ENCODE peak calls at places on chromosome 22, in eight cellular contexts. I is lower leg skin, B is epithelial cell of proximal tubule, E is uterus, C is adrenal gland, T is cardiac fibroblast, L is PC-9, A is progenitor cell of endocrine pancreas. D is an unnamed sample.

GRCh38 chr22:29503811-29504372 is 23.9 kb downstream of the NEFH start:
- DNase-seq in I (peak), B (peak), E (peak), C (peak), T (peak), L (no peak), A (no peak), D (no peak)

GRCh38 chr22:43860831-43861230 is 1.5 kb downstream of the SULT4A1 start:
- DNase-seq in I (no peak), B (no peak), E (no peak), C (no peak), T (no peak), L (no peak), A (no peak), D (no peak)

GRCh38 chr22:44667276-44667675 is 34.7 kb upstream of the PRR5 start:
- DNase-seq in I (no peak), B (no peak), E (no peak), C (no peak), T (no peak), L (no peak), A (no peak), D (no peak)

GRCh38 chr22:49588739-49589138 is 238.9 kb downstream of the BRD1 start:
- DNase-seq in I (no peak), B (no peak), E (no peak), C (no peak), T (no peak), L (no peak), A (no peak), D (no peak)

GRCh38 chr22:43743131-43743530 is 69.0 kb downstream of the EFCAB6 start:
- DNase-seq in I (no peak), B (no peak), E (no peak), C (no peak), T (no peak), L (no peak), A (no peak), D (no peak)

GRCh38 chr22:17569971-17570511 is 6.7 kb downstream of the SLC25A18 start:
- DNase-seq in I (no peak), B (no peak), E (peak), C (peak), T (peak), L (no peak), A (no peak), D (no peak)

GRCh38 chr22:38788417-38788816 is 5.5 kb downstream of the DNAL4 start:
- DNase-seq in I (peak), B (peak), E (peak), C (peak), T (peak), L (no peak), A (no peak), D (no peak)

GRCh38 chr22:22942511-22943329 is 55.1 kb downstream of the IGLL5 start:
- DNase-seq in I (no peak), B (no peak), E (no peak), C (peak), T (peak), L (peak), A (peak), D (peak)

GRCh38 chr22:23225724-23226496 is 45.6 kb downstream of the BCR start:
- DNase-seq in I (peak), B (no peak), E (peak), C (no peak), T (peak), L (peak), A (no peak), D (no peak)

GRCh38 chr22:22397875-22398524 is 110.5 kb downstream of the ZNF280B start:
- DNase-seq in I (no peak), B (no peak), E (no peak), C (no peak), T (no peak), L (no peak), A (no peak), D (no peak)

DNA sequence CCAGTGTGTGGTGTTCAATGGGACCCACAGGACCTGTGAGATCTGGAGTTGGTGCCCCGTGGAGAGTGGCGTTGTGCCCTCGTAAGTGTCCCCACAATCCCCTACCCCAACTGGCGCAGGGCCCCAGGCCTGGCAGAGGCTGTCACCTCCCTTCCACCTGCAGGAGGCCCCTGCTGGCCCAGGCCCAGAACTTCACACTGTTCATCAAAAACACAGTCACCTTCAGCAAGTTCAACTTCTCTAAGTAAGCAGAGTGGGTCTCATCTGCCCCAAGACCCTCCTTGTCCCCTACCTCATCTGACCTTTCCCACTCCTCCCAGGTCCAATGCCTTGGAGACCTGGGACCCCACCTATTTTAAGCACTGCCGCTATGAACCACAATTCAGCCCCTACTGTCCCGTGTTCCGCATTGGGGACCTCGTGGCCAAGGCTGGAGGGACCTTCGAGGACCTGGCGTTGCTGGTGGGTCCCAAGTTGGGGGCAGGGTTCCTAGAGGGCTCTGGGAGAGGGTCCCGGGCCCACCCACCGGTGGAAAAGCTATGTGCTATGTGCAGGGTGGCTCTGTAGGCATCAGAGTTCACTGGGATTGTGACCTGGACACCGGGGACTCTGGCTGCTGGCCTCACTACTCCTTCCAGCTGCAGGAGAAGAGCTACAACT is 8.1 kb downstream of the P2RX6 start:
- DNase-seq in I (no peak), B (no peak), E (no peak), C (no peak), T (no peak), L (no peak), A (no peak), D (no peak)
- TF ChIP-seq CTCF in I (no peak), B (no peak), E (no peak), C (no peak), T (no peak), L (no peak), A (peak), D (no peak)

DNA sequence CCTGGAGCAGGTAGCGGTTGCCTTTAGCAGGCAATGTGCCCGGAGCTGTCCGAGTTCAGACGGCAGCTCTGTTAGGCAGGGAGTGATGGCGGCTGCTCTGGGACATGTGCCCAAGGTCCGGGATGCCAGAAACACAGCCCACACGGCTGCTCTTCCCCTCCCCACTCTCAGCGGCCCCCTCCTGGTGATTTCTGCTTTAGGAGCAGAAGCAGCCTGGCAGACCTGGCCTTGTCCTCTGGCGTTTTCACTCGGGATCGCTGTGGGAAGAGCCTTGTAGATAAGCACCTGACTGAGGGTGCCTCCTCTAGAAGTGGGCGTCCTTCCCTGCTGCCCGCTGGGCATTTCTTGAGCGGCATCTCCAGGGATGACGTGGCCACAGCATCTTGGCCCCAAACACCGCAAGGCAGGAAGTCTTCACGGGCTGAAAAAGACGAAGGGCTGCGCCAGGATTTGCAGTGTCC is 392.2 kb downstream of the TBC1D22A start:
- DNase-seq in I (no peak), B (no peak), E (peak), C (peak), T (peak), L (no peak), A (no peak), D (no peak)
- TF ChIP-seq CTCF in I (no peak), B (no peak), E (no peak), C (no peak), T (no peak), L (no peak), A (no peak), D (no peak)

GRCh38 chr22:45910928-45911467 is 66.0 kb downstream of the WNT7B start:
- DNase-seq in I (no peak), B (no peak), E (no peak), C (peak), T (no peak), L (no peak), A (no peak), D (no peak)

GRCh38 chr22:45912910-45913309 is 64.1 kb downstream of the WNT7B start:
- DNase-seq in I (no peak), B (no peak), E (no peak), C (no peak), T (no peak), L (no peak), A (no peak), D (no peak)

GRCh38 chr22:45908961-45909360 is 68.0 kb downstream of the WNT7B start:
- DNase-seq in I (no peak), B (no peak), E (no peak), C (no peak), T (no peak), L (no peak), A (no peak), D (no peak)

GRCh38 chr22:45914309-45914708 is 62.7 kb downstream of the WNT7B start:
- DNase-seq in I (no peak), B (no peak), E (no peak), C (no peak), T (no peak), L (no peak), A (no peak), D (no peak)

GRCh38 chr22:45911601-45912271 is 65.2 kb downstream of the WNT7B start:
- DNase-seq in I (peak), B (no peak), E (no peak), C (peak), T (peak), L (peak), A (no peak), D (no peak)
- TF ChIP-seq CTCF in I (no peak), B (peak), E (no peak), C (no peak), T (no peak), L (peak), A (no peak), D (no peak)

GRCh38 chr22:37146507-37147180 is 3.1 kb downstream of the IL2RB start:
- DNase-seq in I (no peak), B (no peak), E (no peak), C (no peak), T (no peak), L (no peak), A (no peak), D (no peak)

GRCh38 chr22:37145415-37146385 is 4.0 kb downstream of the IL2RB start:
- DNase-seq in I (peak), B (no peak), E (no peak), C (no peak), T (no peak), L (no peak), A (no peak), D (no peak)

GRCh38 chr22:37148742-37149665 is 712 bp downstream of the IL2RB start:
- DNase-seq in I (no peak), B (no peak), E (no peak), C (no peak), T (no peak), L (no peak), A (no peak), D (no peak)

GRCh38 chr22:37147186-37147990 is 2.3 kb downstream of the IL2RB start:
- DNase-seq in I (no peak), B (no peak), E (no peak), C (no peak), T (no peak), L (no peak), A (no peak), D (no peak)

GRCh38 chr22:37148031-37148651 is 1.6 kb downstream of the IL2RB start:
- DNase-seq in I (no peak), B (no peak), E (no peak), C (no peak), T (no peak), L (no peak), A (no peak), D (no peak)
- TF ChIP-seq CTCF in I (no peak), B (peak), E (no peak), C (no peak), T (no peak), L (no peak), A (no peak), D (no peak)

DNA sequence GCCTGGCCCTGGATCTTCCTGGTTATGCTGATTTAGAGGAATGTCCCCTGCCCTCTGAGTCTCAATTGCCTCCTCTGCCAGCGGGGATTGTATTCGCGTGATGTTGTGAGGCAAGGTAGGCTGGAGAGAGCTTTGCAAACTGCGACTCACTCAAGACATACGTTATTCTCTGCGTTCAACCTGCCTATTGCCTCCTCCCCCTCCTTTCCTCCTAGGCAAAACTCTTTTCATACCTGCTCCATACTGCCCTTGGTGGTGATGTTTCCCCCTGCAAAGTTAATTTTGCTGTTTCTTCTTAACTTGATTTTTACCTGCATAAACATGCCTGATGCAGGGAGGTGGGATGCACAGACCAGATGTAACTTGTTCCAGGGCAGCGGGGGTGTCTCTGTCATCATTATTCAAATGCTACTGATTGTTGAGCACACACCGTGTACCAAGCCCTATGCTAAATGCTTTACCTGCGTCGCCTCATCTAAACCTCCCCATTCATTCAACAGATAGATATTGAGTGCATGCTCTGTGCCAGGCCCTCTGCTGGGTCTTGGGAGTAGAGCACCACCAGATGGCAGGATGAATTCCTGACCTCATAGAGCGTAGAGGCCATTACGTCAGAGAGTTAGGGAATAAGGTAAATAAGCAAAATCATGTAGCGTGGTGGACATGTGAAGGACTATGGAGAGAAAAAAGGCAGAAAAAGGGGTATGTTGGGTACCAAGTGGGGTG is 29.0 kb downstream of the SGSM1 start:
- DNase-seq in I (no peak), B (no peak), E (no peak), C (no peak), T (no peak), L (no peak), A (no peak), D (no peak)
- TF ChIP-seq CTCF in I (no peak), B (peak), E (no peak), C (no peak), T (peak), L (peak), A (peak), D (no peak)

D was measured in omental fat pad.